ENCODE peak calls at places on chromosomes 4 and X, in five cellular contexts. Y is NB4, D is coronary artery, K is chondrocyte, O is breast epithelium. M is an unnamed sample.

GRCh38 chr4:75919914-75920313 is 17.7 kb upstream of the PPEF2 start:
- DNase-seq in Y (no peak), D (no peak), K (no peak), O (no peak), M (no peak)

GRCh38 chr4:17562157-17562556 is 14.8 kb upstream of the LAP3 start:
- DNase-seq in Y (peak), D (peak), K (no peak), O (no peak), M (no peak)

GRCh38 chr4:8820178-8821102 is 51.2 kb downstream of the HMX1 start:
- DNase-seq in Y (no peak), D (peak), K (peak), O (peak), M (no peak)

GRCh38 chrX:12174358-12174757 is 36.1 kb downstream of the FRMPD4 start:
- DNase-seq in Y (no peak), D (no peak), K (no peak), O (no peak), M (no peak)

GRCh38 chr4:40924096-40924792 is 174.5 kb downstream of the NSUN7 start:
- DNase-seq in Y (peak), D (no peak), K (no peak), O (peak), M (peak)

GRCh38 chr4:156656911-156657310 is 314.7 kb downstream of the PDGFC start:
- DNase-seq in Y (no peak), D (no peak), K (no peak), O (no peak), M (no peak)

GRCh38 chr4:10104211-10104990 is 12.2 kb downstream of the WDR1 start:
- DNase-seq in Y (no peak), D (no peak), K (no peak), O (no peak), M (no peak)

GRCh38 chrX:69504626-69505612 is 793 bp downstream of the NALF2 start:
- DNase-seq in Y (no peak), D (no peak), K (no peak), O (no peak), M (no peak)

GRCh38 chrX:73068467-73069364 is 10.6 kb downstream of the PABPC1L2A start:
- DNase-seq in Y (no peak), D (no peak), K (peak), O (no peak), M (no peak)

GRCh38 chrX:152072236-152072635 is 66.1 kb downstream of the MAGEA10 start:
- DNase-seq in Y (no peak), D (no peak), K (no peak), O (no peak), M (no peak)

GRCh38 chrX:9626379-9626778 is 139.3 kb downstream of the GPR143 start:
- DNase-seq in Y (no peak), D (no peak), K (no peak), O (no peak), M (no peak)

GRCh38 chr4:87530868-87531267 is 1.7 kb upstream of the SPARCL1 start:
- DNase-seq in Y (no peak), D (peak), K (no peak), O (peak), M (no peak)

GRCh38 chrX:33339219-33339618 is 127.9 kb upstream of the DMD start:
- DNase-seq in Y (no peak), D (no peak), K (no peak), O (no peak), M (no peak)

GRCh38 chr4:16860506-16860905 is 37.9 kb downstream of the LDB2 start:
- DNase-seq in Y (no peak), D (no peak), K (no peak), O (no peak), M (no peak)

GRCh38 chr4:122665148-122665547 is 44.3 kb upstream of the IL21 start:
- DNase-seq in Y (no peak), D (no peak), K (no peak), O (no peak), M (no peak)

GRCh38 chr4:53306729-53307128 is 59.1 kb downstream of the SCFD2 start:
- DNase-seq in Y (no peak), D (no peak), K (no peak), O (no peak), M (no peak)

GRCh38 chr4:1789552-1789951 is 3.5 kb upstream of the FGFR3 start:
- DNase-seq in Y (no peak), D (no peak), K (no peak), O (no peak), M (no peak)

GRCh38 chr4:157204634-157205244 is 15.8 kb upstream of the GRIA2 start:
- DNase-seq in Y (peak), D (no peak), K (no peak), O (no peak), M (peak)

GRCh38 chr4:683982-684571 is 4.9 kb downstream of the SLC49A3 start:
- DNase-seq in Y (peak), D (no peak), K (no peak), O (no peak), M (peak)

GRCh38 chr4:158025131-158025530 is 147.7 kb downstream of the GASK1B start:
- DNase-seq in Y (no peak), D (no peak), K (no peak), O (no peak), M (no peak)

GRCh38 chr4:162610116-162610515 is 446.3 kb upstream of the FSTL5 start:
- DNase-seq in Y (no peak), D (no peak), K (no peak), O (no peak), M (no peak)

GRCh38 chrX:150984164-150984824 is 1.2 kb downstream of the HMGB3 start:
- DNase-seq in Y (peak), D (no peak), K (peak), O (no peak), M (peak)

GRCh38 chr4:48645225-48645794 is 134.8 kb downstream of the FRYL start:
- DNase-seq in Y (no peak), D (no peak), K (no peak), O (no peak), M (no peak)

GRCh38 chrX:129478516-129478915 is 44.8 kb downstream of the SMARCA1 start:
- DNase-seq in Y (no peak), D (no peak), K (no peak), O (no peak), M (no peak)

GRCh38 chrX:31837445-31837844 is 765.6 kb upstream of the FTHL17 start:
- DNase-seq in Y (no peak), D (no peak), K (no peak), O (no peak), M (no peak)

GRCh38 chrX:107894038-107894437 is 68.4 kb downstream of the MID2 start:
- DNase-seq in Y (peak), D (no peak), K (no peak), O (no peak), M (peak)

GRCh38 chr4:110850461-110851447 is 227.9 kb upstream of the PITX2 start:
- DNase-seq in Y (no peak), D (no peak), K (no peak), O (no peak), M (no peak)

GRCh38 chrX:41490446-41490845 is 43.3 kb downstream of the NYX start:
- DNase-seq in Y (no peak), D (no peak), K (no peak), O (no peak), M (no peak)

GRCh38 chr4:63212075-63212474 is 1197.2 kb downstream of the TECRL start:
- DNase-seq in Y (no peak), D (no peak), K (no peak), O (no peak), M (no peak)

GRCh38 chr4:11954093-11954492 is 525.4 kb upstream of the HS3ST1 start:
- DNase-seq in Y (peak), D (no peak), K (no peak), O (no peak), M (peak)

GRCh38 chr4:74032064-74032463 is 6.4 kb downstream of the CXCL3 start:
- DNase-seq in Y (no peak), D (no peak), K (no peak), O (no peak), M (no peak)

GRCh38 chrX:115147220-115147619 is 42.0 kb upstream of the RBMXL3 start:
- DNase-seq in Y (peak), D (no peak), K (no peak), O (no peak), M (no peak)

GRCh38 chr4:39641451-39641850 is 2.8 kb upstream of the SMIM14 start:
- DNase-seq in Y (no peak), D (no peak), K (no peak), O (no peak), M (no peak)

GRCh38 chrX:11499076-11500044 is 166.4 kb downstream of the ARHGAP6 start:
- DNase-seq in Y (no peak), D (no peak), K (no peak), O (no peak), M (no peak)

GRCh38 chr4:147924604-147925412 is 192.9 kb downstream of the ARHGAP10 start:
- DNase-seq in Y (peak), D (no peak), K (no peak), O (no peak), M (peak)

GRCh38 chrX:122245175-122245574 is 938.9 kb upstream of the GRIA3 start:
- DNase-seq in Y (no peak), D (no peak), K (no peak), O (no peak), M (no peak)

GRCh38 chr4:3073158-3074077 is 920 bp downstream of the HTT-AS start:
- DNase-seq in Y (peak), D (no peak), K (peak), O (peak), M (peak)
- TF ChIP-seq CTCF in Y (no peak), D (no peak), K (peak), O (no peak), M (no peak)

GRCh38 chr4:168832746-168833575 is 177.1 kb downstream of the CBR4 start:
- DNase-seq in Y (no peak), D (peak), K (no peak), O (peak), M (peak)
- TF ChIP-seq CTCF in Y (no peak), D (no peak), K (peak), O (no peak), M (no peak)

GRCh38 chr4:102730968-102731533 is 29.7 kb downstream of the MANBA start:
- DNase-seq in Y (peak), D (no peak), K (no peak), O (no peak), M (no peak)
- TF ChIP-seq CTCF in Y (no peak), D (no peak), K (peak), O (no peak), M (peak)

GRCh38 chrX:153689654-153690465 is 2.1 kb downstream of the SLC6A8 start:
- DNase-seq in Y (no peak), D (no peak), K (no peak), O (no peak), M (peak)
- TF ChIP-seq CTCF in Y (no peak), D (no peak), K (peak), O (no peak), M (no peak)

GRCh38 chr4:149553959-149554520 is 261.6 kb downstream of the IQCM start:
- DNase-seq in Y (no peak), D (no peak), K (no peak), O (no peak), M (no peak)

GRCh38 chr4:149555146-149555545 is 260.5 kb downstream of the IQCM start:
- DNase-seq in Y (no peak), D (no peak), K (no peak), O (no peak), M (no peak)

GRCh38 chr4:149552601-149553000 is 263.0 kb downstream of the IQCM start:
- DNase-seq in Y (no peak), D (no peak), K (no peak), O (no peak), M (no peak)

DNA sequence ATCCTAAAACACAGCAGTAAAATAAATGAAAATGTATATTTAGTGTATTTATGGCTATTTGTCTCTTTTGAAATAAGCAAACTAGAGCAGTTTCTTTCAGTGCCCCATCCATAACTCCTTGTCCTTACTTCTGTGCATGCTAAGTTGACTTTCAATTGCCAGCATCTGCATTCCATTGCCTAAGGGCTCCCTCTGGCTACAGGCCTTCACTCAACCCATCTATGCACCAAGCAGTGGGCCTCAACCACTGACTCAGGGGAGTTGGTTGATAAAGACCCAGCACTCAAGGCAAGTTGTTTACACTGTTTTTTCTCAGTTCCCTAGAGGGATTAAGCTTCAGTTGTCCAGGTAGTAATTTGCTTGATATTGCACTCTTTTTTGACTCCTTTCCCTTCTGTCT is 265.7 kb downstream of the IQCM start:
- DNase-seq in Y (no peak), D (no peak), K (no peak), O (no peak), M (no peak)
- TF ChIP-seq CTCF in Y (no peak), D (no peak), K (no peak), O (no peak), M (no peak)

GRCh38 chr4:57190651-57191481 is 80.7 kb upstream of the IGFBP7 start:
- DNase-seq in Y (peak), D (no peak), K (no peak), O (no peak), M (peak)
- TF ChIP-seq CTCF in Y (peak), D (no peak), K (peak), O (no peak), M (peak)

GRCh38 chrX:81489987-81490386 is 288.1 kb downstream of the SH3BGRL start:
- DNase-seq in Y (peak), D (no peak), K (no peak), O (no peak), M (no peak)
- TF ChIP-seq CTCF in Y (no peak), D (no peak), K (peak), O (no peak), M (peak)

GRCh38 chr4:154622598-154622997 is 10.1 kb upstream of the FGG start:
- DNase-seq in Y (peak), D (no peak), K (no peak), O (no peak), M (peak)

GRCh38 chr4:154623995-154624394 is 11.5 kb upstream of the FGG start:
- DNase-seq in Y (no peak), D (no peak), K (no peak), O (no peak), M (no peak)

GRCh38 chr4:154630307-154630706 is 17.9 kb upstream of the FGG start:
- DNase-seq in Y (no peak), D (no peak), K (no peak), O (no peak), M (no peak)

DNA sequence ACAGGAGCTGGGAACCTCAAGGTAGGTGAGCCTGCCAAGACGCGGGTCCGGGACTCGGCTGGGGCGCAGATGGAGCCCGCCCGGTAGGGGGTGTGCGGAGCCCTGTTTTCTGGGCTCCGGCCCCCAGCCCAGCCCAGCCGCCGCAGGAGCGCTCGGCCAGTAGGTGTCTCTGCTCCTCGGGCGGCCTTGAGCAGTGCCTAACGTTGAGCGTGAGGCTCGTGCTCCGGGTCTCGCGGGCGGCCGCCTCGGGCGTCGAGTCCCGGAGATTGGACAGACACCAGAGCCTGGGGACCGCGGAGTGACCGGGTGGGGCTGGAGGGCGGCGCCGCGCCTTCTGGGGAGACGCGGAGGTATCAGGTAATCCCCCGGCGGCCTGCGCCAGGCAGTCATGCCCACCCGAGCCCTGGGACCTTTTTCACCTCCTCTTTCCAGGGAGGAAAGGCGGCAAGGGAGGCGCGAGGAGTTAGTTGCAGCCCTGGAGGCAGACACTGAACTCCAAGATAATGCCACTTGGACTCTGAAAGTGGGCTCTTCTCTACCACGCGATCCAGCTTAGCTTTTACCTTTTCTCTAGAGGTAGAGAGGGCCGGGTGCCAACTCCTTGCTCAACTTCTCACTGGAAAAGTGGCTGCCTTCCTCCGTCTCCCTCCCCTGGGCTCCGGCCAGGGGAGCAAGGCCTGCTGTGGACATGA is 14.5 kb upstream of the FGG start:
- DNase-seq in Y (peak), D (no peak), K (peak), O (peak), M (peak)
- TF ChIP-seq CTCF in Y (peak), D (peak), K (peak), O (no peak), M (peak)

M was measured in endothelial cell.